ENCODE peak calls at places on chromosomes 12 and 14, in nine cellular contexts. G is transverse colon; R is body of pancreas; X is RWPE1; H is naive thymus-derived CD4-positive, alpha-beta T cell; A is esophagus squamous epithelium; J is IMR-90; W is right lobe of liver; U is brain microvascular endothelial cell. D is an unnamed sample.

GRCh38 chr14:20768593-20768892 is 339 bp downstream of the EDDM3B start:
- DNase-seq in J (no peak), H (no peak), X (no peak), W (no peak), A (no peak), G (no peak), U (no peak), R (no peak), D (no peak)

GRCh38 chr14:35121026-35121886 is 534 bp downstream of the PPP2R3C start:
- DNase-seq in J (no peak), A (no peak), U (peak), H (no peak), W (no peak), X (peak), G (peak), R (peak), D (peak)

GRCh38 chr14:59215353-59215752 is 26.9 kb downstream of the DAAM1 start:
- DNase-seq in G (peak), W (peak), R (peak), J (peak), U (no peak), H (no peak), X (no peak), A (no peak), D (peak)

GRCh38 chr12:67634167-67634793 is 14.3 kb upstream of the DYRK2 start:
- DNase-seq in W (no peak), J (no peak), H (no peak), R (no peak), U (no peak), X (no peak), G (no peak), A (no peak), D (no peak)

GRCh38 chr12:52390739-52391617 is 5.5 kb upstream of the KRT84 start:
- DNase-seq in R (no peak), G (peak), X (no peak), U (peak), W (no peak), A (no peak), J (peak), H (no peak), D (peak)

GRCh38 chr14:58650857-58651256 is 13.1 kb downstream of the DACT1 start:
- DNase-seq in G (no peak), W (no peak), U (no peak), R (no peak), H (no peak), X (no peak), A (no peak), J (no peak), D (no peak)

GRCh38 chr12:88202500-88202899 is 60.4 kb downstream of the TMTC3 start:
- DNase-seq in W (no peak), A (no peak), J (peak), U (no peak), R (no peak), H (no peak), X (no peak), G (no peak), D (no peak)

GRCh38 chr12:121748571-121749265 is 36.2 kb downstream of the TMEM120B start:
- DNase-seq in A (no peak), W (no peak), X (no peak), H (no peak), J (peak), U (peak), G (no peak), R (no peak), D (peak)

GRCh38 chr12:14239350-14239934 is 126.0 kb upstream of the ATF7IP start:
- DNase-seq in U (peak), R (no peak), G (no peak), W (peak), A (no peak), J (no peak), H (peak), X (no peak), D (peak)

GRCh38 chr14:50082784-50083466 is 33.4 kb downstream of the VCPKMT start:
- DNase-seq in A (no peak), H (peak), G (peak), X (no peak), U (peak), J (peak), W (no peak), R (no peak), D (no peak)

GRCh38 chr14:68636597-68636996 is 156.3 kb downstream of the ZFP36L1 start:
- DNase-seq in A (no peak), X (no peak), J (no peak), R (no peak), U (no peak), G (no peak), H (no peak), W (no peak), D (no peak)
- H3K27ac ChIP-seq in A (peak), X (no peak), J (no peak), R (no peak), U (no peak), G (peak), H (no peak), W (no peak), D (no peak)

GRCh38 chr12:54412786-54413185 is 6.3 kb downstream of the ITGA5 start:
- DNase-seq in J (no peak), G (no peak), A (no peak), W (peak), X (no peak), U (no peak), R (no peak), H (no peak), D (no peak)
- H3K27ac ChIP-seq in J (peak), G (peak), A (peak), W (peak), X (peak), U (peak), R (peak), H (peak), D (no peak)

GRCh38 chr12:19970826-19971225 is 397.5 kb upstream of the PDE3A start:
- DNase-seq in G (no peak), U (no peak), W (no peak), R (no peak), J (no peak), X (no peak), H (no peak), A (no peak), D (no peak)
- H3K27ac ChIP-seq in G (no peak), U (no peak), W (no peak), R (peak), J (no peak), X (no peak), H (no peak), A (no peak), D (no peak)

GRCh38 chr12:10361622-10362021 is 28.2 kb downstream of the KLRK1 start:
- DNase-seq in U (peak), A (no peak), J (peak), X (no peak), G (no peak), R (no peak), H (no peak), W (no peak), D (peak)

GRCh38 chr12:10363665-10363921 is 26.2 kb downstream of the KLRK1 start:
- DNase-seq in U (no peak), R (no peak), X (no peak), A (no peak), G (no peak), H (no peak), W (no peak), J (no peak), D (no peak)

GRCh38 chr12:10363922-10364838 is 25.7 kb downstream of the KLRK1 start:
- DNase-seq in W (no peak), G (peak), U (peak), A (no peak), J (peak), X (peak), R (peak), H (peak), D (peak)

GRCh38 chr12:10362325-10362724 is 27.5 kb downstream of the KLRK1 start:
- DNase-seq in R (no peak), U (no peak), W (no peak), J (no peak), X (no peak), H (no peak), A (no peak), G (no peak), D (no peak)

GRCh38 chr12:10362828-10363664 is 26.8 kb downstream of the KLRK1 start:
- DNase-seq in U (no peak), X (no peak), A (no peak), W (no peak), J (no peak), H (no peak), R (no peak), G (no peak), D (peak)
- H3K27ac ChIP-seq in U (peak), X (peak), A (peak), W (no peak), J (no peak), H (no peak), R (peak), G (peak), D (peak)

D was measured in testis.